ENCODE peak calls at places on chromosomes 6 and 20, in nine cellular contexts. One of them, this sample, is unnamed.

GRCh38 chr6:80022803-80023202 is 18.4 kb downstream of the TTK start:
- DNase-seq in T-helper 17 cell: no peak
- DNase-seq in CD14-positive monocyte: no peak
- DNase-seq in heart right ventricle: no peak
- DNase-seq in NCI-H524: no peak
- DNase-seq in Peyer's patch: no peak
- DNase-seq in activated naive CD4-positive, alpha-beta T cell: no peak
- DNase-seq in progenitor cell of endocrine pancreas: no peak
- DNase-seq in hypothalamus: no peak
- DNase-seq in this sample: no peak

GRCh38 chr20:62370115-62370806 is 3.1 kb upstream of the LAMA5 start:
- DNase-seq in NCI-H524: no peak
- DNase-seq in T-helper 17 cell: no peak
- DNase-seq in activated naive CD4-positive, alpha-beta T cell: no peak
- DNase-seq in progenitor cell of endocrine pancreas: no peak
- DNase-seq in Peyer's patch: no peak
- DNase-seq in hypothalamus: no peak
- DNase-seq in CD14-positive monocyte: no peak
- DNase-seq in heart right ventricle: peak
- DNase-seq in this sample: no peak

GRCh38 chr6:158958504-158959386 is 41.3 kb downstream of the RSPH3 start:
- DNase-seq in NCI-H524: no peak
- DNase-seq in progenitor cell of endocrine pancreas: no peak
- DNase-seq in CD14-positive monocyte: no peak
- DNase-seq in hypothalamus: no peak
- DNase-seq in Peyer's patch: peak
- DNase-seq in activated naive CD4-positive, alpha-beta T cell: no peak
- DNase-seq in T-helper 17 cell: peak
- DNase-seq in heart right ventricle: no peak
- DNase-seq in this sample: no peak

GRCh38 chr20:44761423-44761822 is 15.8 kb downstream of the KCNK15 start:
- DNase-seq in hypothalamus: no peak
- DNase-seq in NCI-H524: no peak
- DNase-seq in T-helper 17 cell: no peak
- DNase-seq in Peyer's patch: no peak
- DNase-seq in activated naive CD4-positive, alpha-beta T cell: no peak
- DNase-seq in progenitor cell of endocrine pancreas: no peak
- DNase-seq in heart right ventricle: no peak
- DNase-seq in CD14-positive monocyte: no peak
- DNase-seq in this sample: no peak

GRCh38 chr6:156873654-156874380 is 96.6 kb downstream of the ARID1B start:
- DNase-seq in CD14-positive monocyte: no peak
- DNase-seq in progenitor cell of endocrine pancreas: no peak
- DNase-seq in heart right ventricle: no peak
- DNase-seq in Peyer's patch: no peak
- DNase-seq in hypothalamus: no peak
- DNase-seq in T-helper 17 cell: no peak
- DNase-seq in activated naive CD4-positive, alpha-beta T cell: no peak
- DNase-seq in NCI-H524: no peak
- DNase-seq in this sample: no peak

GRCh38 chr20:25196701-25197120 is 1.2 kb downstream of the ENTPD6 start:
- DNase-seq in heart right ventricle: no peak
- DNase-seq in activated naive CD4-positive, alpha-beta T cell: no peak
- DNase-seq in CD14-positive monocyte: no peak
- DNase-seq in Peyer's patch: no peak
- DNase-seq in progenitor cell of endocrine pancreas: no peak
- DNase-seq in T-helper 17 cell: no peak
- DNase-seq in hypothalamus: no peak
- DNase-seq in NCI-H524: peak
- DNase-seq in this sample: peak

GRCh38 chr20:57030611-57031600 is 235.5 kb downstream of the BMP7 start:
- DNase-seq in hypothalamus: no peak
- DNase-seq in Peyer's patch: no peak
- DNase-seq in CD14-positive monocyte: peak
- DNase-seq in NCI-H524: no peak
- DNase-seq in T-helper 17 cell: no peak
- DNase-seq in heart right ventricle: no peak
- DNase-seq in progenitor cell of endocrine pancreas: no peak
- DNase-seq in activated naive CD4-positive, alpha-beta T cell: no peak
- DNase-seq in this sample: no peak

GRCh38 chr20:47165376-47165865 is 191.1 kb downstream of the ZMYND8 start:
- DNase-seq in heart right ventricle: no peak
- DNase-seq in NCI-H524: no peak
- DNase-seq in activated naive CD4-positive, alpha-beta T cell: no peak
- DNase-seq in Peyer's patch: no peak
- DNase-seq in T-helper 17 cell: no peak
- DNase-seq in CD14-positive monocyte: no peak
- DNase-seq in progenitor cell of endocrine pancreas: no peak
- DNase-seq in hypothalamus: no peak
- DNase-seq in this sample: no peak

GRCh38 chr6:123805921-123806320 is 2.3 kb downstream of the NKAIN2 start:
- DNase-seq in NCI-H524: no peak
- DNase-seq in Peyer's patch: no peak
- DNase-seq in hypothalamus: no peak
- DNase-seq in CD14-positive monocyte: no peak
- DNase-seq in progenitor cell of endocrine pancreas: no peak
- DNase-seq in activated naive CD4-positive, alpha-beta T cell: no peak
- DNase-seq in T-helper 17 cell: no peak
- DNase-seq in heart right ventricle: no peak
- DNase-seq in this sample: no peak

GRCh38 chr6:2970753-2971419 is 481 bp downstream of the SERPINB6 start:
- DNase-seq in heart right ventricle: peak
- DNase-seq in CD14-positive monocyte: peak
- DNase-seq in hypothalamus: peak
- DNase-seq in Peyer's patch: peak
- DNase-seq in T-helper 17 cell: no peak
- DNase-seq in NCI-H524: peak
- DNase-seq in activated naive CD4-positive, alpha-beta T cell: no peak
- DNase-seq in progenitor cell of endocrine pancreas: no peak
- DNase-seq in this sample: peak

GRCh38 chr6:17902953-17903352 is 84.5 kb downstream of the KIF13A start:
- DNase-seq in progenitor cell of endocrine pancreas: no peak
- DNase-seq in CD14-positive monocyte: no peak
- DNase-seq in hypothalamus: no peak
- DNase-seq in Peyer's patch: no peak
- DNase-seq in heart right ventricle: no peak
- DNase-seq in NCI-H524: no peak
- DNase-seq in activated naive CD4-positive, alpha-beta T cell: no peak
- DNase-seq in T-helper 17 cell: no peak
- DNase-seq in this sample: no peak

GRCh38 chr6:28586273-28586672 is 60.6 kb downstream of the GPX5 start:
- DNase-seq in T-helper 17 cell: no peak
- DNase-seq in hypothalamus: no peak
- DNase-seq in Peyer's patch: no peak
- DNase-seq in heart right ventricle: no peak
- DNase-seq in NCI-H524: peak
- DNase-seq in progenitor cell of endocrine pancreas: no peak
- DNase-seq in activated naive CD4-positive, alpha-beta T cell: no peak
- DNase-seq in CD14-positive monocyte: no peak
- DNase-seq in this sample: no peak

GRCh38 chr6:99119109-99120031 is 171.6 kb upstream of the FBXL4 start:
- DNase-seq in T-helper 17 cell: peak
- DNase-seq in activated naive CD4-positive, alpha-beta T cell: no peak
- DNase-seq in NCI-H524: peak
- DNase-seq in heart right ventricle: no peak
- DNase-seq in progenitor cell of endocrine pancreas: no peak
- DNase-seq in hypothalamus: no peak
- DNase-seq in CD14-positive monocyte: no peak
- DNase-seq in Peyer's patch: no peak
- DNase-seq in this sample: peak

GRCh38 chr20:34083137-34083536 is 28.9 kb downstream of the EIF2S2 start:
- DNase-seq in heart right ventricle: peak
- DNase-seq in progenitor cell of endocrine pancreas: no peak
- DNase-seq in activated naive CD4-positive, alpha-beta T cell: no peak
- DNase-seq in Peyer's patch: no peak
- DNase-seq in CD14-positive monocyte: no peak
- DNase-seq in NCI-H524: no peak
- DNase-seq in T-helper 17 cell: no peak
- DNase-seq in hypothalamus: peak
- DNase-seq in this sample: no peak

GRCh38 chr6:89862698-89863097 is 31.6 kb upstream of the GJA10 start:
- DNase-seq in T-helper 17 cell: no peak
- DNase-seq in activated naive CD4-positive, alpha-beta T cell: no peak
- DNase-seq in progenitor cell of endocrine pancreas: no peak
- DNase-seq in heart right ventricle: no peak
- DNase-seq in Peyer's patch: no peak
- DNase-seq in NCI-H524: no peak
- DNase-seq in CD14-positive monocyte: no peak
- DNase-seq in hypothalamus: no peak
- DNase-seq in this sample: no peak

GRCh38 chr6:15682965-15683822 is 20.4 kb upstream of the DTNBP1 start:
- DNase-seq in heart right ventricle: no peak
- DNase-seq in activated naive CD4-positive, alpha-beta T cell: no peak
- DNase-seq in progenitor cell of endocrine pancreas: no peak
- DNase-seq in T-helper 17 cell: no peak
- DNase-seq in hypothalamus: no peak
- DNase-seq in NCI-H524: peak
- DNase-seq in CD14-positive monocyte: no peak
- DNase-seq in Peyer's patch: no peak
- DNase-seq in this sample: no peak

GRCh38 chr6:122569372-122569771 is 40.8 kb upstream of the PKIB start:
- DNase-seq in activated naive CD4-positive, alpha-beta T cell: no peak
- DNase-seq in hypothalamus: no peak
- DNase-seq in NCI-H524: no peak
- DNase-seq in CD14-positive monocyte: no peak
- DNase-seq in progenitor cell of endocrine pancreas: no peak
- DNase-seq in T-helper 17 cell: no peak
- DNase-seq in Peyer's patch: no peak
- DNase-seq in heart right ventricle: no peak
- DNase-seq in this sample: no peak

GRCh38 chr6:168217880-168218537 is 101.6 kb downstream of the DACT2 start:
- DNase-seq in heart right ventricle: no peak
- DNase-seq in T-helper 17 cell: no peak
- DNase-seq in activated naive CD4-positive, alpha-beta T cell: no peak
- DNase-seq in hypothalamus: no peak
- DNase-seq in CD14-positive monocyte: no peak
- DNase-seq in Peyer's patch: no peak
- DNase-seq in NCI-H524: no peak
- DNase-seq in progenitor cell of endocrine pancreas: no peak
- DNase-seq in this sample: no peak

GRCh38 chr20:38804243-38804642 is 1.3 kb upstream of the PPP1R16B start:
- DNase-seq in heart right ventricle: no peak
- DNase-seq in CD14-positive monocyte: no peak
- DNase-seq in Peyer's patch: no peak
- DNase-seq in hypothalamus: no peak
- DNase-seq in progenitor cell of endocrine pancreas: no peak
- DNase-seq in T-helper 17 cell: no peak
- DNase-seq in activated naive CD4-positive, alpha-beta T cell: no peak
- DNase-seq in NCI-H524: no peak
- DNase-seq in this sample: no peak

GRCh38 chr6:148971027-148971927 is 224.4 kb downstream of the UST start:
- DNase-seq in T-helper 17 cell: no peak
- DNase-seq in NCI-H524: no peak
- DNase-seq in Peyer's patch: no peak
- DNase-seq in CD14-positive monocyte: no peak
- DNase-seq in heart right ventricle: no peak
- DNase-seq in hypothalamus: no peak
- DNase-seq in progenitor cell of endocrine pancreas: no peak
- DNase-seq in activated naive CD4-positive, alpha-beta T cell: no peak
- DNase-seq in this sample: no peak

GRCh38 chr6:169960003-169960344 is 208.6 kb downstream of the ERMARD start:
- DNase-seq in progenitor cell of endocrine pancreas: no peak
- DNase-seq in heart right ventricle: no peak
- DNase-seq in T-helper 17 cell: no peak
- DNase-seq in Peyer's patch: no peak
- DNase-seq in hypothalamus: no peak
- DNase-seq in NCI-H524: no peak
- DNase-seq in CD14-positive monocyte: no peak
- DNase-seq in activated naive CD4-positive, alpha-beta T cell: no peak
- DNase-seq in this sample: no peak

GRCh38 chr6:20891161-20891560 is 356.9 kb downstream of the CDKAL1 start:
- DNase-seq in heart right ventricle: no peak
- DNase-seq in activated naive CD4-positive, alpha-beta T cell: no peak
- DNase-seq in hypothalamus: no peak
- DNase-seq in Peyer's patch: no peak
- DNase-seq in progenitor cell of endocrine pancreas: no peak
- DNase-seq in CD14-positive monocyte: no peak
- DNase-seq in T-helper 17 cell: no peak
- DNase-seq in NCI-H524: peak
- DNase-seq in this sample: no peak

GRCh38 chr6:27157461-27158315 is 89.8 kb upstream of the PRSS16 start:
- DNase-seq in CD14-positive monocyte: peak
- DNase-seq in T-helper 17 cell: peak
- DNase-seq in hypothalamus: peak
- DNase-seq in heart right ventricle: peak
- DNase-seq in Peyer's patch: peak
- DNase-seq in activated naive CD4-positive, alpha-beta T cell: peak
- DNase-seq in progenitor cell of endocrine pancreas: no peak
- DNase-seq in NCI-H524: peak
- DNase-seq in this sample: peak